ENCODE peak calls at places on chromosomes 3 and 15, in seven cellular contexts. C is Peyer's patch, N is aorta, W is psoas muscle, Q is cardiac muscle cell, S is fibroblast of lung, J is neural progenitor cell. A is an unnamed sample.

GRCh38 chr3:107665351-107665750 is 142.6 kb downstream of the BBX start:
- DNase-seq in C (no peak), N (no peak), W (no peak), Q (no peak), S (no peak), J (no peak), A (no peak)

GRCh38 chr3:169362261-169362660 is 301.3 kb downstream of the MECOM start:
- DNase-seq in C (peak; percentile 61), N (no peak), W (no peak), Q (peak; percentile 79), S (peak; percentile 72), J (no peak), A (no peak)

GRCh38 chr3:194577985-194578905 is 55.0 kb downstream of the TMEM44 start:
- DNase-seq in C (peak; percentile 65), N (peak; percentile 93), W (peak; percentile 60), Q (peak; percentile 81), S (peak; percentile 97), J (no peak), A (no peak)

GRCh38 chr15:76313731-76314130 is 2.5 kb upstream of the ETFA start:
- DNase-seq in C (no peak), N (no peak), W (no peak), Q (no peak), S (no peak), J (no peak), A (no peak)

GRCh38 chr3:181791380-181791779 is 79.7 kb downstream of the SOX2 start:
- DNase-seq in C (no peak), N (no peak), W (no peak), Q (no peak), S (peak; percentile 25), J (no peak), A (no peak)

GRCh38 chr3:129796146-129796545 is 97.4 kb downstream of the TMCC1 start:
- DNase-seq in C (no peak), N (no peak), W (no peak), Q (no peak), S (no peak), J (no peak), A (no peak)

GRCh38 chr15:87032291-87032690 is 952.6 kb downstream of the AGBL1 start:
- DNase-seq in C (no peak), N (no peak), W (no peak), Q (no peak), S (peak; percentile 46), J (no peak), A (no peak)

GRCh38 chr3:126394179-126394976 is at the start of gene CFAP100:
- DNase-seq in C (peak; percentile 38), N (peak; percentile 85), W (no peak), Q (peak; percentile 67), S (peak; percentile 48), J (peak; percentile 95), A (peak; percentile 54)

GRCh38 chr15:62560943-62561571 is 396.0 kb upstream of the C2CD4B start:
- DNase-seq in C (peak; percentile 69), N (no peak), W (no peak), Q (no peak), S (no peak), J (peak; percentile 13), A (no peak)

GRCh38 chr3:42503957-42504333 is 1.5 kb downstream of the VIPR1 start:
- DNase-seq in C (peak; percentile 41), N (peak; percentile 31), W (no peak), Q (no peak), S (no peak), J (no peak), A (no peak)

GRCh38 chr3:188946837-188947236 is 224.9 kb upstream of the TPRG1 start:
- DNase-seq in C (no peak), N (no peak), W (peak; percentile 31), Q (peak; percentile 57), S (peak; percentile 23), J (no peak), A (no peak)

GRCh38 chr15:78455749-78456148 is 17.7 kb downstream of the IREB2 start:
- DNase-seq in C (no peak), N (no peak), W (peak; percentile 29), Q (no peak), S (peak; percentile 4), J (no peak), A (no peak)

GRCh38 chr3:141030296-141030695 is 20.9 kb upstream of the SPSB4 start:
- DNase-seq in C (no peak), N (no peak), W (no peak), Q (no peak), S (no peak), J (no peak), A (no peak)

GRCh38 chr3:16482770-16483531 is 30.5 kb downstream of the RFTN1 start:
- DNase-seq in C (peak; percentile 76), N (no peak), W (no peak), Q (no peak), S (no peak), J (no peak), A (no peak)

GRCh38 chr3:112744825-112745566 is 101.7 kb downstream of the CD200R1L start:
- DNase-seq in C (no peak), N (no peak), W (no peak), Q (peak; percentile 69), S (no peak), J (no peak), A (no peak)

DNA sequence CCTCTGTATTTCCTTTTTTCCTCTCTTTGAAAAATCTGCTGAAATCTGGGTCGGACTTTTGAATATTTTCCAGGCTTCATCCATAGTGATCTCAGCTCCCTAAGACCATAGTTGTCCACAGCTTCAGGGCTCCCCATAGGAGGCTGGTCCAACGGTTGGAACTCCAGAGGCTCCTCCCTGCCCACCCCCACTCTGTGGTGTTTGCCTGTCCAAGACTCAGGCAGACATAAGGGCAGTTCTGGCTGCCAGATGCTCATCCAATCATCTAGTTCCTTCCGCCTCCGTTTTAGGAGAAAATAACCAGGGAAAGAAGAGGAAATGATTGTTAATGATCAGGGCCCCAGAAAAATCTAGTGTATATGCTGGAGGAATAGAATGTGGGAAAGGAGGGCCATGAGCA is 27.9 kb upstream of the PRTG start:
- DNase-seq in C (no peak), N (no peak), W (no peak), Q (peak; percentile 14), S (no peak), J (no peak), A (no peak)
- H3K27ac ChIP-seq in C (no peak overlapping the region), N (no peak overlapping the region), W (no peak overlapping the region), Q (no peak overlapping the region), S (no peak overlapping the region), J (no peak overlapping the region), A (no peak overlapping the region)

DNA sequence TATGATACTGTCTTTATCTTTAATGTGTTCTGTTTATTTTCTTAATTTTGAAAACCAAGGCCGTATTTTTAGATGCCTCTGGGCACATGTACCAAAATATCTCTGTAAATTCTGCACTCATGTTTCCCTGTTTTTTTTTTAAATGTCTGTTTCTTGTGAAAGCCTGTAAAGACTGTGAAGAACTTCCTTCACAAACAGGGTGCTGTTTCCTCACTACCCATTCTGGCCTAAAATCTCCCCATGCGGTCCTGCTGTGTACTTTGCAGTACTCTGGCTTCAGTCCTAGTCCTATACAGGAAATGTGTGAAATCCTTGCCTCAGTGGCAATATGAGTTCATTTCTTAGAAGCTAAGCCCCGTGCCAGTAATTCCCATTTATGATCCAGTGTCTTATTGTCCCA is 133.4 kb upstream of the ZBTB20 start:
- DNase-seq in C (no peak), N (no peak), W (no peak), Q (peak; percentile 78), S (no peak), J (no peak), A (no peak)
- H3K27ac ChIP-seq in C (no peak overlapping the region), N (peak overlapping the region; percentile 17), W (peak overlapping the region; percentile 6), Q (no peak overlapping the region), S (no peak overlapping the region), J (no peak overlapping the region), A (no peak overlapping the region)

GRCh38 chr3:88954853-88955252 is 152.6 kb upstream of the EPHA3 start:
- DNase-seq in C (no peak), N (no peak), W (no peak), Q (no peak), S (no peak), J (no peak), A (no peak)

GRCh38 chr3:88957751-88958452 is 149.5 kb upstream of the EPHA3 start:
- DNase-seq in C (no peak), N (no peak), W (no peak), Q (peak; percentile 80), S (peak; percentile 94), J (no peak), A (no peak)

GRCh38 chr3:88963003-88963402 is 144.4 kb upstream of the EPHA3 start:
- DNase-seq in C (no peak), N (no peak), W (no peak), Q (no peak), S (no peak), J (no peak), A (no peak)

GRCh38 chr3:88960019-88960418 is 147.4 kb upstream of the EPHA3 start:
- DNase-seq in C (no peak), N (no peak), W (no peak), Q (no peak), S (no peak), J (no peak), A (no peak)
- H3K27ac ChIP-seq in C (no peak overlapping the region), N (no peak overlapping the region), W (no peak overlapping the region), Q (no peak overlapping the region), S (no peak overlapping the region), J (no peak overlapping the region), A (no peak overlapping the region)

DNA sequence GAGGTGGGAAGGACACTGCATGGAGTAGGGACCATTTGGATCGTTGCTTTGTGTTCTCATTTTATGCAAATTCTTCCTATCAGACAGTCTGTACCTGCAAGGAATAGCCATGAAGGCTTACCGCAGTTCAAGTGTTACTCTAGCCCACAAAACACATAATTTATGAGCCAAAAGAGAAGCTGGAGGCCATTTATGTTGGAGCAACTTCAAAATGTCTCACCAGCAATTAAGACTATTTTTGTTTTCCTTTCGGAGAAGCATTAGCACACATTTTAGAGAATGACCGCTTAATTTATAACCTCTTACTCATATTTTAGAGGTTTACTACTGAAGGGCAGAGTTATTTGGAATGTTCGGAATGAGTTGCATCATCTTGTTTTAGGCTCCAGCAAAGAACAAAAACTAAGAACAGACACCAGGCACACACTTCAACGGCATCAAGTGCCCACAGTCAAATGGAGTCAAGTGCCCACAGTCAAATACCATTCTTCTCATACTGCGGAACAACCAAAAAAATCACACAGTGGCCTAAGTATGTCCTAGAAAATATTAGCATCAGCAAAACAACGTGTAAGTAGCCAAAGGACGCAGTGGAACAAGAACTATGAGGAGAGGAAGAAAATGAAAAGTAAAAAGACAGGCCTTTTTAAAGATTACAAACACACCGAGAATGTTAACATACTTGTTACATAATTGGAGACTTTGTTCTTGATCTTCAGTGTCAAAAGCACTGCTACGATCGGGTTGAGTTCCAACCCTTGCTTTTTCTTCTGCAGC is 17.5 kb upstream of the GOLGA8J start:
- DNase-seq in C (no peak), N (no peak), W (no peak), Q (peak; percentile 38), S (peak; percentile 93), J (no peak), A (no peak)
- H3K27ac ChIP-seq in C (no peak overlapping the region), N (no peak overlapping the region), W (no peak overlapping the region), Q (no peak overlapping the region), S (no peak overlapping the region), J (no peak overlapping the region), A (peak overlapping the region; percentile 86)

GRCh38 chr3:149151843-149152242 is 22.4 kb downstream of the HPS3 start:
- DNase-seq in C (no peak), N (no peak), W (no peak), Q (peak; percentile 68), S (peak; percentile 75), J (no peak), A (no peak)
- H3K27ac ChIP-seq in C (no peak overlapping the region), N (no peak overlapping the region), W (peak overlapping the region; percentile 59), Q (no peak overlapping the region), S (no peak overlapping the region), J (no peak overlapping the region), A (no peak overlapping the region)